ENCODE peak calls at places on chromosomes 16 and 17, in nine cellular contexts. K, N, C, Y, U, T, A, F and H are unnamed samples.

GRCh38 chr17:82837586-82838320 is 2.1 kb downstream of the ZNF750 start:
- DNase-seq in C (no peak), Y (no peak), U (no peak), T (no peak), A (no peak), N (no peak), F (no peak), K (no peak), H (no peak)

GRCh38 chr17:41976142-41976768 is 9.7 kb downstream of the CNP start:
- DNase-seq in K (no peak), U (no peak), C (peak), T (no peak), Y (no peak), F (no peak), A (peak), N (no peak), H (no peak)

GRCh38 chr16:83615131-83615530 is 192.6 kb upstream of the HSBP1 start:
- DNase-seq in F (no peak), N (no peak), A (no peak), K (no peak), U (no peak), C (no peak), T (no peak), Y (no peak), H (peak)

GRCh38 chr17:37490022-37490587 is 414 bp downstream of the DUSP14 start:
- DNase-seq in N (peak), U (peak), F (peak), Y (peak), C (no peak), A (peak), K (peak), T (peak), H (peak)

GRCh38 chr17:40065771-40066510 is 3.2 kb downstream of the THRA start:
- DNase-seq in C (no peak), A (peak), F (no peak), U (no peak), K (no peak), T (no peak), Y (no peak), N (no peak), H (peak)

GRCh38 chr17:3474212-3474611 is 1.6 kb upstream of the ASPA start:
- DNase-seq in F (no peak), K (no peak), U (no peak), Y (peak), T (no peak), C (no peak), A (no peak), N (no peak), H (peak)

GRCh38 chr16:88487920-88488842 is 35.1 kb downstream of the ZFPM1 start:
- DNase-seq in A (no peak), U (no peak), N (no peak), T (no peak), C (peak), K (no peak), Y (no peak), F (no peak), H (no peak)

GRCh38 chr17:80791758-80792284 is 199.8 kb upstream of the CHMP6 start:
- DNase-seq in T (no peak), A (no peak), N (no peak), Y (peak), U (peak), F (no peak), K (no peak), C (no peak), H (peak)

GRCh38 chr16:71524566-71525553 is 1.4 kb upstream of the CHST4 start:
- DNase-seq in C (no peak), K (no peak), F (no peak), T (peak), A (no peak), U (no peak), N (no peak), Y (no peak), H (no peak)

GRCh38 chr16:3182608-3183444 is 5.2 kb upstream of the OR1F1 start:
- DNase-seq in F (peak), N (peak), Y (peak), K (no peak), U (no peak), T (peak), A (peak), C (peak), H (peak)

GRCh38 chr17:32909787-32910369 is 18.1 kb upstream of the TMEM98 start:
- DNase-seq in A (no peak), K (no peak), C (peak), T (peak), N (peak), Y (peak), F (peak), U (peak), H (peak)

GRCh38 chr16:2250652-2251280 is 621 bp downstream of the ECI1 start:
- DNase-seq in K (no peak), F (peak), U (no peak), Y (no peak), C (no peak), A (no peak), T (peak), N (no peak), H (peak)

GRCh38 chr17:81388091-81388611 is 7.1 kb upstream of the BAHCC1 start:
- DNase-seq in F (no peak), A (no peak), U (no peak), C (peak), K (no peak), N (no peak), T (no peak), Y (no peak), H (no peak)

GRCh38 chr17:52383493-52384100 is 225.1 kb upstream of the CA10 start:
- DNase-seq in C (peak), F (peak), Y (peak), A (no peak), U (no peak), K (no peak), T (peak), N (peak), H (peak)